ENCODE peak calls at places on chromosomes 12 and 14, in six cellular contexts. F is OCI-LY7, R is left ventricle myocardium inferior, E is heart right ventricle, H is AG10803, P is thyroid gland. O is an unnamed sample.

GRCh38 chr14:100376751-100377171 is 53.6 kb downstream of the SLC25A47 start:
- DNase-seq in P (no peak), H (peak), E (no peak), F (no peak), R (no peak), O (peak)

GRCh38 chr14:102105369-102105768 is 18.5 kb upstream of the HSP90AA1 start:
- DNase-seq in P (no peak), F (no peak), H (no peak), E (no peak), R (no peak), O (no peak)

GRCh38 chr12:111905502-111905901 is 63.5 kb downstream of the MAPKAPK5 start:
- DNase-seq in E (no peak), F (no peak), P (no peak), H (no peak), R (no peak), O (no peak)

GRCh38 chr12:1803736-1804135 is 16.6 kb upstream of the LRTM2 start:
- DNase-seq in R (no peak), P (no peak), H (no peak), E (no peak), F (no peak), O (no peak)

GRCh38 chr14:69992564-69992963 is 113.3 kb downstream of the SMOC1 start:
- DNase-seq in H (no peak), F (no peak), E (no peak), P (no peak), R (no peak), O (no peak)

GRCh38 chr14:55867726-55868125 is 250.5 kb upstream of the PELI2 start:
- DNase-seq in P (no peak), F (no peak), R (no peak), E (no peak), H (no peak), O (no peak)

GRCh38 chr14:68148276-68148675 is 328.7 kb downstream of the RAD51B start:
- DNase-seq in P (no peak), H (peak), E (no peak), R (no peak), F (no peak), O (no peak)

GRCh38 chr12:126447346-126447745 is 1382.1 kb downstream of the AACS start:
- DNase-seq in P (no peak), R (no peak), F (peak), E (no peak), H (no peak), O (no peak)

GRCh38 chr12:107360472-107360871 is 267.1 kb upstream of the CRY1 start:
- DNase-seq in E (no peak), P (no peak), R (no peak), H (no peak), F (no peak), O (no peak)

GRCh38 chr14:55450124-55450523 is 9.7 kb upstream of the TBPL2 start:
- DNase-seq in P (peak), F (no peak), H (no peak), R (no peak), E (no peak), O (no peak)

GRCh38 chr14:101598571-101599233 is 37.4 kb downstream of the DIO3 start:
- DNase-seq in E (no peak), P (no peak), F (no peak), H (no peak), R (peak), O (no peak)

GRCh38 chr12:107992870-107993451 is 136.1 kb upstream of the WSCD2 start:
- DNase-seq in F (peak), P (peak), H (peak), E (no peak), R (no peak), O (peak)

GRCh38 chr14:56555921-56556570 is 23.6 kb upstream of the TMEM260 start:
- DNase-seq in P (no peak), H (peak), R (no peak), F (peak), E (no peak), O (no peak)

GRCh38 chr14:72982146-72982708 is 44.7 kb downstream of the ZFYVE1 start:
- DNase-seq in R (no peak), E (no peak), F (no peak), H (peak), P (no peak), O (no peak)

GRCh38 chr12:72738811-72739210 is 466.6 kb downstream of the TRHDE start:
- DNase-seq in E (no peak), P (no peak), R (no peak), H (no peak), F (no peak), O (no peak)

GRCh38 chr14:51180577-51180976 is 59.5 kb upstream of the TMX1 start:
- DNase-seq in P (no peak), R (no peak), E (no peak), H (no peak), F (peak), O (no peak)

GRCh38 chr12:15472036-15472435 is 149.7 kb downstream of the PTPRO start:
- DNase-seq in E (no peak), R (no peak), H (no peak), F (no peak), P (no peak), O (no peak)

GRCh38 chr14:53356361-53357150 is 203.4 kb upstream of the DDHD1 start:
- DNase-seq in F (no peak), P (no peak), E (no peak), R (no peak), H (no peak), O (no peak)

GRCh38 chr14:63564318-63564717 is 21.1 kb upstream of the PPP2R5E start:
- DNase-seq in P (peak), F (no peak), R (peak), E (no peak), H (peak), O (no peak)

GRCh38 chr14:88706425-88706824 is 86.3 kb downstream of the EML5 start:
- DNase-seq in F (no peak), R (no peak), P (no peak), H (peak), E (no peak), O (no peak)

GRCh38 chr14:49506650-49507049 is 79.5 kb downstream of the RPS29 start:
- DNase-seq in F (no peak), R (no peak), P (no peak), H (no peak), E (no peak), O (no peak)

GRCh38 chr12:15629761-15630160 is 159.4 kb downstream of the EPS8 start:
- DNase-seq in P (no peak), H (peak), E (no peak), R (no peak), F (no peak), O (no peak)

GRCh38 chr12:31466768-31467167 is 124.2 kb downstream of the DENND5B start:
- DNase-seq in P (no peak), F (no peak), H (no peak), E (no peak), R (no peak), O (no peak)

GRCh38 chr14:79136437-79137430 is 966.6 kb downstream of the NRXN3 start:
- DNase-seq in E (no peak), H (no peak), F (no peak), P (no peak), R (no peak), O (no peak)

GRCh38 chr14:104016873-104017650 is 68.4 kb upstream of the ASPG start:
- DNase-seq in E (no peak), H (no peak), F (no peak), P (no peak), R (no peak), O (no peak)

GRCh38 chr12:47360771-47361388 is 281.1 kb upstream of the AMIGO2 start:
- DNase-seq in P (no peak), R (no peak), E (no peak), H (no peak), F (peak), O (peak)

GRCh38 chr12:50070314-50071060 is 13.1 kb downstream of the ASIC1 start:
- DNase-seq in E (peak), H (peak), P (peak), R (peak), F (peak), O (peak)

GRCh38 chr14:101184104-101184455 is 280.6 kb upstream of the RTL1 start:
- DNase-seq in R (no peak), P (no peak), E (no peak), F (no peak), H (no peak), O (no peak)

GRCh38 chr12:106446429-106447092 is 89.0 kb downstream of the POLR3B start:
- DNase-seq in E (no peak), R (no peak), H (no peak), F (no peak), P (no peak), O (no peak)

GRCh38 chr12:118052324-118053070 is 8.5 kb downstream of the WSB2 start:
- DNase-seq in R (peak), E (peak), P (peak), F (no peak), H (peak), O (no peak)

GRCh38 chr14:44657688-44658388 is 150.8 kb upstream of the FSCB start:
- DNase-seq in E (no peak), R (no peak), P (peak), F (no peak), H (no peak), O (peak)

GRCh38 chr14:55514819-55515470 is 65.1 kb upstream of the KTN1 start:
- DNase-seq in E (no peak), R (no peak), P (no peak), H (peak), F (no peak), O (no peak)

DNA sequence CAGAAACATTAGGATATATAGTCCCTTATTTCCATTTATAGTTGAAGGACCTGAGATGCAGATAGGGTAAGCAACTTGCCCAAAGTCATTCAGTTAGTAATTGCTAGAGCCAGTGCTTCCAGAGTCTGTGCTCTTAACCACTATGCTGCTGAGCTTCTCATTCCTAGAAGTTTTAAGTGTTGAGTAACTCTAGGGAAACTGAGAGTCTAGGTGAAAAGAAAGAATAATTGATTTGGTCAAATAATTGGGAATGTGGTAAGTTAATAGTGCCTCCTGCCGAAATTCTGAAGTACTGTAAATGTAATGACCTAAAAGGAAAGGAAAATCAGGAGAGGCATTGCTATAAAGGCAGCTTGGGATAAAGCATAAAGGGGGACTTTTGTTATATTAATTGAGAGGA is 14.1 kb downstream of the PYROXD1 start:
- DNase-seq in H (peak), F (no peak), R (no peak), E (no peak), P (no peak), O (no peak)
- TF ChIP-seq CTCF in H (peak), F (peak), R (no peak), E (no peak), P (no peak), O (no peak)

DNA sequence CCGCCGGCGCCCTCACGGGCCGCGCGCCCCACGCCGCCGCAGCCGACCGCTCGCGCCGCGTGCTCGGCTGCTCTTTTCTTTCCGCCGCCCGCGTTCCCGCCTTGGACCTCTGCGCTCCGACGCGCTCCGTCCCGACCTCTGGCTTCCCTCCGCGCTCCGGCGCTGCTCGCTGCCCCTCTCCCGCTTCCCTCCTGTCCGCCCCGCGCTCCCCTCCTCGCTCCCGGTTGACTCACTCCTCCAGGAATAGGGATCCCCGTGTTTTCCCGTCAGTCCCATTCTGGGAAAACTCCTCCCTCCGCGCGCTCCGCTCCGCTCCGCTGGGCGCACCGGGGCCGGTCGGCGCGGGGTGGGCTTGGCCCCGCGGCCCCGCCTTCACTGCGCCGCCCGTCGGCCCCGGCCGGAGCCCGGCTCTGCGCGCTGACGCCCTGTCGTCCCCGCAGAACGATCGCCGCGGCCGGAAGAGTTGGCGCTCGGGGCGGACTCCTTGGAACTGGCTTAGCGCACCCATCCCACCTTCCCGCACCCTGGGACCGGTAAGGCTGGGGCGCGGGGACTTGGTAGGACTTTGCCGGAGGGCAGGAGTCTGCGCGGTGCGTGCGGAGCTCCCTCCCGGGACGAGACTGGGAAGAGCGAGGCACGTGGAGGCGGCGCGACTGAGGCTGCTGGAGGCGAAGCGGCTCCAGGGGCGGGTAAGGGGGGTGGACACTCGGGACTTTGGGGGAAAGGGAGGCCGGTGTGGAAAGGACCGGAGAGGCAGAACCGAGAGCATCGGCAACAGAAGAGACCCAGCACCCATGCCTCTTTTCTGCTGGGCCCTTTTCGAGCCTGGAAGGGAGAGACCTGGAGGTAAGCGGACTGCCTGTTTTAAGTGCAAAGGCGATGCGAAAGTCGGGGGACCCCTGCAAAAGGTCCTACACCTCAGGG is 573 bp downstream of the TEAD4 start:
- DNase-seq in R (peak), F (no peak), E (peak), H (peak), P (peak), O (peak)
- TF ChIP-seq CTCF in R (no peak), F (no peak), E (no peak), H (no peak), P (no peak), O (no peak)

DNA sequence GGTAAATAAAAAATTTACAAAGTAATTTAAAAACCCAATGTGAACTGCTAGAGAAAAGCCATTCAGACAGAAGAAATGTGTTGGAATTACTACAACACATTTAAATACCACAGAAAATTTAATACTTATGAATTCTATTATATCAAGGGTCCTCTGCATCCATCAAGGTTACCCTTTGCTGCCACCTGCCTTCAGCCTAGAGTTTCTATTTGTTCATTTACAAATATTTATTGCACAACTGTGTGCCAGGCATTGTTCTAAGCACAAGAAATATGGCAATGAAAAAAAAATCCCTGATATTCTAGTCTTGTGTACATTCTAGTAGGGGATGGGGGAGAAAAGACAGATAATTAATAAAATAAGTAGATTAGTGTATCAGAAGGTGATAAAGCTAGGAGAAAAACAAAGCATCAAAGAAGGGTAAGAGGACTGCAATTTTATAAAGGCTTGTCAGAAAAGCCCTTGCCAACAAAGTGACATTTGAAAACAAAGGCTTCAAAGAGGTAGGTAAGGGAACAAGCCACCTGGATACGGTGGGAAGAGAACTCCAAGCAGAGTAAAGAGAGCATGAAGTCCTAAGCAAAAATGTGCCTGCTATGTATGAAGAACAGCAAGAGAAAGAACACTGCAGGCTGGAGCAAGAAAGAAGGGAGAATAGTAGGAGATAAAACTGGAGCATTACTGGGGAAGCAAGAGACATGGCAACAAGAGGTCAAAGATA is 59.1 kb upstream of the SLC6A13 start:
- DNase-seq in P (peak), R (no peak), H (peak), E (no peak), F (peak), O (no peak)
- TF ChIP-seq CTCF in P (no peak), R (peak), H (peak), E (peak), F (peak), O (no peak)

DNA sequence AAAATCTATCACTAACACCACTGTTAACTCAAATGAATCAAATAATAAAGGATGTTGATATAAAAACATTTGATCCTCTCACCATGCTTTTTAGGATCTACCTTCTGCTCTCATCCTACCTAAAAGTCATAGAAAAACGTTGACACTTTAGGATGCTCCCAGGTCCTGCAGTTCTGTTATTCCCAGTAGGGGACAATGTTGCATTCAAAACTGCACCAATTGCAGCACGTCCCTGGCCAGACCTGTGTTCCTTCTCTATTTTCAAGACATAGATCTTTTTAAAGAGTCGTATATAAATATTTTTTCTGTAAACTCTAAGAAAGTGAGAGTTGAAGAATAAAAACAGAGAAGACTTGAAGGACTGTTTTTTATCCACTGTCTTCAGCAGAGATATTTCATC is 8.8 kb downstream of the AICDA start:
- DNase-seq in E (no peak), R (no peak), H (no peak), F (no peak), P (no peak), O (no peak)
- TF ChIP-seq CTCF in E (no peak), R (no peak), H (no peak), F (peak), P (no peak), O (no peak)

GRCh38 chr12:6404390-6404789 is 20.4 kb downstream of the LTBR start:
- DNase-seq in H (no peak), P (no peak), R (no peak), F (no peak), E (no peak), O (no peak)

GRCh38 chr12:6405963-6406362 is 22.0 kb downstream of the LTBR start:
- DNase-seq in H (no peak), E (no peak), P (peak), R (no peak), F (no peak), O (no peak)

GRCh38 chr12:6407206-6407954 is 23.4 kb downstream of the LTBR start:
- DNase-seq in F (no peak), H (no peak), P (peak), E (no peak), R (no peak), O (no peak)
- TF ChIP-seq CTCF in F (no peak), H (no peak), P (no peak), E (no peak), R (no peak), O (no peak)

O was measured in endothelial cell.